ENCODE peak calls at places on chromosomes 2 and 18, in eight cellular contexts. I, O, M, P, K, L, N and B are unnamed samples.

GRCh38 chr2:171319164-171319810 is 114.5 kb downstream of the METTL8 start:
- DNase-seq in I (no peak), O (peak; percentile 77), M (peak; percentile 48), P (no peak), K (no peak), L (no peak), N (no peak), B (no peak)

GRCh38 chr2:100413586-100413985 is 3.9 kb downstream of the CHST10 start:
- DNase-seq in I (no peak), O (no peak), M (no peak), P (no peak), K (no peak), L (no peak), N (peak; percentile 46), B (no peak)

GRCh38 chr2:175687465-175687864 is 314.6 kb downstream of the LNPK start:
- DNase-seq in I (no peak), O (peak; percentile 42), M (no peak), P (no peak), K (no peak), L (no peak), N (no peak), B (no peak)

GRCh38 chr18:2164644-2165287 is 406.5 kb downstream of the METTL4 start:
- DNase-seq in I (no peak), O (no peak), M (no peak), P (no peak), K (no peak), L (no peak), N (no peak), B (no peak)

GRCh38 chr2:149330127-149331022 is at the start of gene LYPD6:
- DNase-seq in I (no peak), O (peak; percentile 73), M (peak; percentile 83), P (peak; percentile 83), K (no peak), L (peak; percentile 81), N (peak; percentile 62), B (peak; percentile 90)

GRCh38 chr2:23656597-23656973 is 270.3 kb downstream of the ATAD2B start:
- DNase-seq in I (no peak), O (no peak), M (no peak), P (no peak), K (no peak), L (no peak), N (no peak), B (no peak)

GRCh38 chr2:46296840-46297545 is at the start of gene EPAS1:
- DNase-seq in I (peak; percentile 50), O (peak; percentile 48), M (peak; percentile 98), P (peak; percentile 80), K (peak; percentile 43), L (peak; percentile 99), N (peak; percentile 98), B (peak; percentile 86)

GRCh38 chr2:224268441-224268840 is 133.5 kb downstream of the FAM124B start:
- DNase-seq in I (no peak), O (peak; percentile 24), M (no peak), P (peak; percentile 3), K (peak; percentile 77), L (no peak), N (no peak), B (no peak)

GRCh38 chr2:3522851-3523481 is 3.6 kb upstream of the ADI1 start:
- DNase-seq in I (no peak), O (no peak), M (no peak), P (no peak), K (no peak), L (no peak), N (peak; percentile 60), B (no peak)

GRCh38 chr2:176463527-176463926 is 194.3 kb downstream of the MTX2 start:
- DNase-seq in I (no peak), O (peak; percentile 24), M (no peak), P (no peak), K (no peak), L (no peak), N (no peak), B (no peak)

GRCh38 chr2:47833516-47833968 is 50.6 kb downstream of the MSH6 start:
- DNase-seq in I (no peak), O (no peak), M (peak; percentile 33), P (no peak), K (no peak), L (no peak), N (no peak), B (no peak)

GRCh38 chr18:27731211-27731610 is 445.7 kb downstream of the CDH2 start:
- DNase-seq in I (no peak), O (no peak), M (no peak), P (no peak), K (no peak), L (no peak), N (no peak), B (no peak)

GRCh38 chr2:8472545-8473361 is 209.1 kb upstream of the ID2 start:
- DNase-seq in I (no peak), O (no peak), M (no peak), P (no peak), K (no peak), L (no peak), N (no peak), B (no peak)

GRCh38 chr2:10345813-10346212 is 43.1 kb downstream of the HPCAL1 start:
- DNase-seq in I (no peak), O (no peak), M (no peak), P (no peak), K (no peak), L (no peak), N (no peak), B (no peak)

GRCh38 chr2:14423145-14423906 is 209.2 kb upstream of the LRATD1 start:
- DNase-seq in I (no peak), O (no peak), M (no peak), P (no peak), K (no peak), L (no peak), N (no peak), B (no peak)

GRCh38 chr2:14424478-14425390 is 207.8 kb upstream of the LRATD1 start:
- DNase-seq in I (no peak), O (no peak), M (peak; percentile 10), P (no peak), K (no peak), L (no peak), N (no peak), B (no peak)

GRCh38 chr2:14422426-14422825 is 210.1 kb upstream of the LRATD1 start:
- DNase-seq in I (no peak), O (no peak), M (no peak), P (no peak), K (no peak), L (no peak), N (no peak), B (no peak)

GRCh38 chr2:14425869-14426268 is 206.6 kb upstream of the LRATD1 start:
- DNase-seq in I (no peak), O (no peak), M (no peak), P (no peak), K (no peak), L (no peak), N (no peak), B (no peak)

DNA sequence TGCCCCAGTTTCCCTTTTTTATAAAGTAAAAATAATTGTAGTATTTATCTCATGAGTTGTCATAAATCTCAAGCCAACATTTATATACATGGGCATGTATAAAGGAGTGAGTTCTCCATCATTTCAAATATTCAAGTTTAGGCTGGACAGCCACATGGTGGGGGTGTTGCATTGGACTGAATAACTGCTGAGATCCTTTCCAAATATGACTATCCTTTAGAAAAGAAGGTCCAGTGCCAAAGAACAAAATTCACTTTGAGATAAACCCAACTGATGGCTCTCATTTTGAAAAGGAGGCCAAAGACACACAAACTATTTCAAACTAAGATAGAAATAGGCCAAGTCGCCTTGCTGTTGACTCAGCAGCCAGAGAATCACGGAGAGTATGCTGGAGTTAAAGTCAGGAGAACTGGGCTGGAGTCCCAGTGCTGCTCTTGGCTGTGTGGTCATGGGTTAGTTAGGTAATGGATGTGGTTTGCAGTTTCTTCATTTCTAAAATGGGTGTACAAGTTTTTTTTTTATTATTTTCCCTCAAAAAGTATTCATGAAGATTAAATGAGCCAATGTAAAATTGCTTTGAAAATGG is 204.4 kb upstream of the LRATD1 start:
- DNase-seq in I (no peak), O (no peak), M (no peak), P (no peak), K (peak; percentile 43), L (no peak), N (no peak), B (no peak)
- TF ChIP-seq CTCF in I (no peak), O (peak; percentile 8), M (peak; percentile 33), P (no peak), K (peak; percentile 47), L (peak; percentile 15), N (no peak), B (no peak)

DNA sequence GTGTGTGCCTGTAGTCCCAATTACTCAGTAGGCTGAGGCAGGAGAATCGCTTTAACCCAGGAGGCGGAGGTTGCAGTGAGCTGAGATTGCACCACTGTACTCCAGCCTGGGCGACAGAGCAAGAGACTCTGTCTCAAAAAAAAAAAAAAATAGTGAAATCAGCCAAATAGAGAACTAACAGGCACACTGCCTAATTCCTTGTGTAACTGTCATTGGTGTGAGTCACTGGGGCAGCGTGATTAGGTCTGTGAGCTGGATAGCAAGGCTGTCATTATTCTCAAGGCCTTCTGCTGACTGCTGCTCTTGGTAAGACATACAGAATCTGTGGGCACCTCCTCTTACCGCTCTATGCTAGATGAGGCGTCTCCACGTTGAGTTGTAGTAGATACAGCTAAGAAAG is 270.3 kb downstream of the NEDD4L start:
- DNase-seq in I (no peak), O (peak; percentile 44), M (no peak), P (peak; percentile 49), K (peak; percentile 55), L (no peak), N (peak; percentile 90), B (no peak)
- TF ChIP-seq CTCF in I (no peak), O (no peak), M (no peak), P (no peak), K (no peak), L (no peak), N (no peak), B (no peak)

DNA sequence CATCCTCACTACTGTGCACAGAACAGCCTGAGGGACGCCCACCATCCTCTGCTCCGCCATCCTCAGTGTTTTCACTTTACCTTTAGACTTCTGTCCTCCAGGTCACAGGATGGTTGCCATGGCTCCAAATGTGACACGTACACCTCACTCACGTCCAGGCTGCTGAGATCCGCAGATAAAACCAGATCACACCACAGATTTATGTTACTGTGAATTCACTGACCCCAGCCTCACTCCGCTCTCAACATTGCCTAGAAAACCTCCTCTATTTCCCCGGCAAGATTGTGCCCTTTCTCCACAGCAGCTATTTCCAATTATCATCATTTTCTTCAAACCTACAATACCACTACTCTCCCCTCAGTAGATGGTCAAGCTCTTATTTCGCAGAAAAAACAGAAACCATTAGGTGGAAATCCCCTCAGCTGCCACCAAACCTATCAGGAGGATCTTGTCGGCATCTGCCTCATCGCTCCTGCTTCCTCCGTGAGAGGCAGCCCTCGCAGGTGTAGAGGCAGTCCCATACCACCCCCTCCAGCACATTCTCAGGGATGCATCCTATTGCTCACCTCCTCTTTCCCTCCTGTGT is 49.8 kb upstream of the SLC1A4 start:
- DNase-seq in I (no peak), O (no peak), M (peak; percentile 73), P (no peak), K (no peak), L (no peak), N (no peak), B (no peak)
- TF ChIP-seq CTCF in I (no peak), O (no peak), M (peak; percentile 42), P (no peak), K (no peak), L (no peak), N (no peak), B (no peak)

DNA sequence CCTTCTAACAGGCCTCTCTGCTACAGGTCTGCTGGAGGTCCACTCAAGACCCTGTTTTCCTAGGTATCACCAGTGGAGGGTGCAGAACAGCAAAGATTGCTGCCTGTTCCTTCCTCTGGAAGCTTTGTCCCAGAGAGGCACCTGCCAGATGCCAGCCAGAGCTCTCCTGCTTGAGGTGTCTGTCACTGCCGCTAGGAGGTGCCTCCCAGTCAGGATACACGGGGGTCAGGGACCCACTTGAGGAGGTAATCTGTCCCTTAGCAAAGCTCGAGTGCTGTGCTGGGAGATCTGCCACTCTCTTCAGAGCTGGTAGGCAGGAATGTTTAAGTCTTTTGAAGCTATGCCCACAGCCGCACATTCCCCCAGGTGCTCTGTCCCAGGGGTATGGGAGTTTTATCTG is 140.6 kb downstream of the BAZ2B start:
- DNase-seq in I (no peak), O (no peak), M (no peak), P (no peak), K (no peak), L (no peak), N (no peak), B (no peak)
- TF ChIP-seq CTCF in I (no peak), O (no peak), M (no peak), P (no peak), K (no peak), L (no peak), N (no peak), B (no peak)